ENCODE peak calls at places on chromosomes 5 and 9, in seven cellular contexts. E is EL, L is NCI-H69, F is GM20000, D is WERI-Rb-1, A is colonic mucosa, T is mammary epithelial cell. X is an unnamed sample.
A peak's percentile ranks its signal among the peaks of the same experiment; 100 is the strongest.

GRCh38 chr5:144060598-144060997 is 109.9 kb downstream of the YIPF5 start:
- DNase-seq in E (peak; percentile 42), F (no peak), D (no peak), A (no peak), T (peak; percentile 82), L (no peak), X (no peak)

GRCh38 chr9:122051401-122052346 is 41.4 kb downstream of the TTLL11 start:
- DNase-seq in F (peak; percentile 18), A (no peak), D (no peak), T (peak; percentile 9), E (peak; percentile 65), L (no peak), X (no peak)

GRCh38 chr9:22683393-22684075 is 236.9 kb downstream of the DMRTA1 start:
- DNase-seq in T (peak; percentile 75), E (peak; percentile 70), A (no peak), F (no peak), D (no peak), L (peak; percentile 97), X (no peak)

GRCh38 chr5:167731951-167732350 is 559.5 kb upstream of the WWC1 start:
- DNase-seq in L (no peak), T (no peak), E (no peak), A (no peak), D (no peak), F (no peak), X (no peak)

GRCh38 chr5:56588125-56588516 is 227.2 kb upstream of the MAP3K1 start:
- DNase-seq in D (no peak), F (no peak), A (no peak), T (no peak), E (no peak), L (no peak), X (no peak)

GRCh38 chr9:99039388-99040182 is 65.3 kb upstream of the TGFBR1 start:
- DNase-seq in A (no peak), F (no peak), E (peak; percentile 66), L (no peak), T (peak; percentile 20), D (no peak), X (no peak)

GRCh38 chr5:9622891-9623547 is 7.1 kb downstream of the TAS2R1 start:
- DNase-seq in E (peak; percentile 91), T (no peak), A (no peak), D (no peak), F (no peak), L (no peak), X (no peak)

GRCh38 chr5:160181965-160182622 is 47.2 kb upstream of the FABP6 start:
- DNase-seq in A (no peak), F (no peak), T (no peak), D (no peak), L (no peak), E (peak; percentile 38), X (no peak)

GRCh38 chr5:139385061-139385889 is 2.2 kb upstream of the SLC23A1 start:
- DNase-seq in E (no peak), F (peak; percentile 57), L (peak; percentile 30), A (no peak), T (peak; percentile 35), D (peak; percentile 45), X (no peak)

GRCh38 chr5:165630211-165630866 is 2124.9 kb downstream of the MAT2B start:
- DNase-seq in D (peak; percentile 61), A (peak; percentile 53), F (peak; percentile 29), T (peak; percentile 19), L (peak; percentile 76), E (peak; percentile 0), X (no peak)

GRCh38 chr9:12815895-12816294 is 41.1 kb downstream of the LURAP1L start:
- DNase-seq in F (no peak), E (peak; percentile 56), A (no peak), T (no peak), D (no peak), L (no peak), X (no peak)

GRCh38 chr5:99320461-99320860 is 391.7 kb upstream of the CHD1 start:
- DNase-seq in F (no peak), T (no peak), D (peak; percentile 50), A (no peak), L (peak; percentile 87), E (no peak), X (no peak)

GRCh38 chr9:63816742-63817621 is 1468.0 kb downstream of the FOXD4L5 start:
- DNase-seq in E (peak; percentile 90), F (peak; percentile 90), D (peak; percentile 32), T (peak; percentile 99), L (no peak), A (peak; percentile 80), X (peak; percentile 92)

GRCh38 chr5:149048806-149049205 is 14.1 kb downstream of the SH3TC2 start:
- DNase-seq in L (no peak), D (no peak), E (no peak), A (no peak), T (no peak), F (no peak), X (no peak)

GRCh38 chr5:41638685-41639084 is 128.3 kb upstream of the PLCXD3 start:
- DNase-seq in L (no peak), T (no peak), A (no peak), D (no peak), E (no peak), F (no peak), X (no peak)

GRCh38 chr9:133727876-133728441 is 10.2 kb downstream of the SARDH start:
- DNase-seq in A (no peak), F (no peak), T (no peak), E (no peak), L (no peak), D (no peak), X (peak; percentile 78)

GRCh38 chr5:147851578-147851977 is 20.1 kb upstream of the SPINK1 start:
- DNase-seq in A (no peak), D (no peak), E (no peak), L (no peak), F (no peak), T (no peak), X (no peak)

GRCh38 chr9:85487872-85488271 is 253.9 kb downstream of the AGTPBP1 start:
- DNase-seq in F (no peak), E (no peak), A (no peak), T (peak; percentile 43), D (no peak), L (no peak), X (no peak)

GRCh38 chr5:142888469-142889085 is 118.4 kb downstream of the ARHGAP26 start:
- DNase-seq in A (no peak), T (no peak), F (peak; percentile 27), E (peak; percentile 66), D (peak; percentile 27), L (peak; percentile 66), X (no peak)

GRCh38 chr9:125586173-125586512 is 120.9 kb downstream of the MAPKAP1 start:
- DNase-seq in D (no peak), F (no peak), A (peak; percentile 60), T (no peak), L (peak; percentile 63), E (no peak), X (no peak)

GRCh38 chr5:94196959-94197358 is 421.4 kb downstream of the KIAA0825 start:
- DNase-seq in D (no peak), L (no peak), A (no peak), F (no peak), T (peak; percentile 1), E (peak; percentile 21), X (no peak)

GRCh38 chr5:178326054-178326715 is 93.6 kb upstream of the PHYKPL start:
- DNase-seq in F (no peak), L (no peak), A (peak; percentile 37), E (no peak), D (peak; percentile 16), T (no peak), X (no peak)

GRCh38 chr5:115532517-115532916 is 12.1 kb downstream of the FEM1C start:
- DNase-seq in F (no peak), T (no peak), E (peak; percentile 41), L (peak; percentile 57), D (no peak), A (no peak), X (no peak)

GRCh38 chr5:176446884-176447537 is 1.2 kb upstream of the FAF2 start:
- DNase-seq in L (peak; percentile 60), A (peak; percentile 39), F (peak; percentile 25), E (peak; percentile 5), D (no peak), T (no peak), X (no peak)

GRCh38 chr5:44546283-44546682 is 157.1 kb upstream of the FGF10 start:
- DNase-seq in A (no peak), T (peak; percentile 74), L (no peak), D (no peak), F (no peak), E (no peak), X (no peak)

GRCh38 chr5:171633776-171634470 is 151.7 kb upstream of the SMIM23 start:
- DNase-seq in F (peak; percentile 55), L (no peak), D (no peak), A (no peak), E (no peak), T (no peak), X (no peak)

GRCh38 chr5:40233268-40233667 is 446.4 kb upstream of the PTGER4 start:
- DNase-seq in F (no peak), A (no peak), L (no peak), D (no peak), E (peak; percentile 52), T (no peak), X (no peak)

GRCh38 chr5:54313311-54314270 is 3.2 kb upstream of the ARL15 start:
- DNase-seq in L (no peak), F (no peak), E (no peak), D (no peak), A (no peak), T (no peak), X (no peak)

GRCh38 chr9:108586451-108586850 is 269.3 kb downstream of the ACTL7B start:
- DNase-seq in L (no peak), E (peak; percentile 11), F (no peak), A (no peak), D (no peak), T (peak; percentile 26), X (no peak)

GRCh38 chr5:76174101-76174500 is 90.9 kb downstream of the SV2C start:
- DNase-seq in D (no peak), T (no peak), L (no peak), A (no peak), E (no peak), F (no peak), X (no peak)

GRCh38 chr9:134546231-134546731 is 95.3 kb upstream of the COL5A1 start:
- DNase-seq in E (no peak), D (no peak), F (no peak), T (no peak), L (no peak), A (no peak), X (no peak)

GRCh38 chr5:14417232-14417730 is 164.3 kb upstream of the OTULINL start:
- DNase-seq in L (peak; percentile 17), T (no peak), E (no peak), F (no peak), D (no peak), A (no peak), X (peak; percentile 87)

GRCh38 chr5:142015781-142016533 is 3.1 kb upstream of the GNPDA1 start:
- DNase-seq in F (no peak), T (peak; percentile 66), A (peak; percentile 33), E (peak; percentile 40), D (no peak), L (no peak), X (no peak)

GRCh38 chr9:135551456-135551855 is 5.5 kb downstream of the OBP2A start:
- DNase-seq in A (no peak), E (no peak), L (no peak), T (no peak), F (no peak), D (no peak), X (no peak)